ENCODE peak calls at places on chromosomes 7 and 10, in four cellular contexts. N is BJ, T is GM23248, M is IMR-90. R is an unnamed sample.

GRCh38 chr7:138460649-138461607 is 869 bp downstream of the TRIM24 start:
- DNase-seq in N (no peak), T (peak; percentile 80), M (peak; percentile 33), R (peak; percentile 37)

GRCh38 chr10:1715821-1716220 is 21.5 kb downstream of the ADARB2 start:
- DNase-seq in N (no peak), T (no peak), M (no peak), R (no peak)

GRCh38 chr7:158829021-158829341 is 328 bp downstream of the ESYT2 start:
- DNase-seq in N (no peak), T (peak; percentile 93), M (peak; percentile 83), R (no peak)

GRCh38 chr7:85471740-85472139 is 284.9 kb upstream of the SEMA3D start:
- DNase-seq in N (peak; percentile 26), T (peak; percentile 35), M (peak; percentile 86), R (peak; percentile 43)

GRCh38 chr10:121501796-121502195 is 96.4 kb downstream of the FGFR2 start:
- DNase-seq in N (no peak), T (no peak), M (no peak), R (no peak)

GRCh38 chr10:43226441-43226840 is 40.4 kb downstream of the RASGEF1A start:
- DNase-seq in N (no peak), T (no peak), M (no peak), R (no peak)

GRCh38 chr10:86775056-86775858 is 18.8 kb downstream of the BMPR1A start:
- DNase-seq in N (no peak), T (peak; percentile 58), M (peak; percentile 33), R (peak; percentile 60)

GRCh38 chr7:75870557-75870956 is 8.3 kb upstream of the RHBDD2 start:
- DNase-seq in N (no peak), T (no peak), M (no peak), R (no peak)

GRCh38 chr10:43606323-43607198 is at the start of gene ZNF485:
- DNase-seq in N (no peak), T (peak; percentile 85), M (peak; percentile 64), R (peak; percentile 52)

R was measured in brain microvascular endothelial cell.